ENCODE peak calls at places on chromosomes 13 and 19, in seven cellular contexts. S is left lung; J is mammary epithelial cell; E is epithelial cell of prostate; P is ovary; V is substantia nigra; F is CD8-positive, alpha-beta memory T cell. M is an unnamed sample.

GRCh38 chr19:23597661-23598060 is 89.4 kb downstream of the ZNF675 start:
- DNase-seq in F (no peak), V (no peak), E (no peak), P (no peak), J (no peak), S (no peak), M (no peak)

GRCh38 chr13:105573134-105573533 is 962.3 kb downstream of the EFNB2 start:
- DNase-seq in J (peak; percentile 12), V (no peak), S (no peak), P (no peak), E (no peak), F (no peak), M (peak; percentile 45)

GRCh38 chr13:110428281-110428680 is 121.2 kb downstream of the COL4A2 start:
- DNase-seq in F (no peak), P (no peak), J (no peak), V (no peak), E (no peak), S (no peak), M (no peak)

GRCh38 chr13:45875951-45876350 is 24.4 kb upstream of the SIAH3 start:
- DNase-seq in P (no peak), S (no peak), V (no peak), F (no peak), E (peak; percentile 56), J (peak; percentile 83), M (peak; percentile 86)

GRCh38 chr19:39469036-39469435 is 11.6 kb upstream of the TIMM50 start:
- DNase-seq in V (no peak), S (peak; percentile 34), F (no peak), E (no peak), P (no peak), J (no peak), M (no peak)

GRCh38 chr19:40740747-40741146 is 9.5 kb downstream of the ACTMAP start:
- DNase-seq in V (peak; percentile 64), F (no peak), S (no peak), P (no peak), J (no peak), E (no peak), M (no peak)

GRCh38 chr19:3565177-3565576 is 7.6 kb upstream of the HMG20B start:
- DNase-seq in F (no peak), V (no peak), E (no peak), P (no peak), S (no peak), J (no peak), M (no peak)

GRCh38 chr13:95644611-95645052 is at the start of gene DZIP1:
- DNase-seq in V (peak; percentile 63), S (peak; percentile 83), E (no peak), P (peak; percentile 91), F (no peak), J (peak; percentile 77), M (peak; percentile 40)

GRCh38 chr19:12668937-12669271 is 2.3 kb downstream of the WDR83 start:
- DNase-seq in F (peak; percentile 68), P (peak; percentile 68), V (peak; percentile 69), E (no peak), J (peak; percentile 67), S (no peak), M (peak; percentile 35)

GRCh38 chr13:110893571-110893970 is 21.3 kb downstream of the ANKRD10 start:
- DNase-seq in S (no peak), F (no peak), E (no peak), V (no peak), P (no peak), J (no peak), M (no peak)

GRCh38 chr19:16398530-16399241 is 73.1 kb downstream of the EPS15L1 start:
- DNase-seq in F (no peak), V (no peak), E (no peak), S (no peak), P (no peak), J (no peak), M (no peak)
- H3K27ac ChIP-seq in F (no peak overlapping the region), V (peak overlapping the region; percentile 38), E (no peak overlapping the region), S (peak overlapping the region; percentile 87), P (peak overlapping the region; percentile 14), J (no peak overlapping the region), M (no peak overlapping the region)

DNA sequence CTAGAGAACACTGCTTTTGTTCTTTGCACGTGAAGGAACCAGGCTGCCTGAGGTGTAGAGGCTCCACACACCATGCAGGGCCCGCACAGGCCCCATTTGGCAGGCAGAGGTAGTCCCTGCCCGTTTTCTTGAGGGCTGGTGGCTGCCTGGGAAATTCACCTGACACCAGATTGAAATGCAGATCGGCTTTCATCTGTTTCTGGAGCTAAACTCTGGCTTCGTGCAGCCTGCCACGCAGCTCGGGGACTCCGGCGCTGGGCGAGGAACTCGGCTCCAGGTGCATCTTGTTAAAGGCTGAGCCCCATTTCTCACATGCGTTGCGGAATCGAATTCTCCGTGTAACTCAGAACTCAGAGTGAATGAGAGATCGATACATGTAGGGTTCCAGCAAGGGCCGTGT is 37.7 kb downstream of the ATP11A start:
- DNase-seq in E (no peak), F (no peak), J (no peak), P (peak; percentile 27), V (no peak), S (no peak), M (no peak)
- H3K27ac ChIP-seq in E (no peak overlapping the region), F (no peak overlapping the region), J (no peak overlapping the region), P (no peak overlapping the region), V (no peak overlapping the region), S (no peak overlapping the region), M (no peak overlapping the region)

DNA sequence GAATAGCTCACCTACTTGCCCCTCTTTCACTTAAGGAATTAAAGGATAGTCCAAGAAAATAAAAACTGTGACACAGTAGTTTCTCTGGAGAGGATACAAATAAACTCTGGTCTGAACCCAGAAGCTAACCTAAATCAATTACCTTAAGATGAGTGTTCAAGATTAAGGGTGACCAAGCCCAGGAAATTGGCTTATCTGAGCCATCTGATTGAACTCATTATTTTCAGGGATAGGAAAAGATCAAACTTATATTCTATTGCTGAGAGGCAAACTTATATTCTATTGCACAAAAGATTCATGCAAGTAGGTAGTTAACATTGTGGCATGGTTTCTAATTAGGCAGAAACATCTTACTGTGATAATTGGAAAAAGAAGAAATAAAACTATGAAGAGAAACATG is 175.1 kb downstream of the DCLK1 start:
- DNase-seq in J (no peak), S (no peak), P (no peak), V (no peak), F (no peak), E (no peak), M (no peak)
- H3K27ac ChIP-seq in J (no peak overlapping the region), S (no peak overlapping the region), P (no peak overlapping the region), V (no peak overlapping the region), F (no peak overlapping the region), E (no peak overlapping the region), M (no peak overlapping the region)

DNA sequence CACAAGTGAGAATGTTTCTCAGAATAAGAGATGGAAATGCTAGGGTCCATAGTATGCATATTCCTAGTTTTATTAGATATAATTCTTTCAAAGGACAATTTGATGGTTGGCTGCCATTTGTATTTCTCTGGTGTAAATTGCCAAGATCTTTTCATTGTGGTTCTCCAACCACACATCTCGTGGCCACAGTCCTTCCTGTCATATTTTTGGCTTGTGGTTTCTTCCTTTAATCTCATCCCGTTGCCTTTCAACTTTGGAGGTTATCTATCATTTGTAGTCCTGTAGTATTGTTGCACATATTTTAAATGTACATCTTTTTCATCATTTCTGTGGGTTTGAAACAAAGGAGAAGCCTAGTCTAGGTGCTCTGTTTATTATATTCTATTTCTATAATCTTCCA is 61.2 kb downstream of the WASF3 start:
- DNase-seq in P (no peak), S (no peak), V (no peak), E (no peak), F (no peak), J (no peak), M (no peak)
- H3K27ac ChIP-seq in P (no peak overlapping the region), S (no peak overlapping the region), V (no peak overlapping the region), E (no peak overlapping the region), F (no peak overlapping the region), J (no peak overlapping the region), M (no peak overlapping the region)

GRCh38 chr19:13937479-13938360 is 497 bp downstream of the PODNL1 start:
- DNase-seq in J (no peak), E (no peak), V (no peak), S (no peak), P (peak; percentile 54), F (no peak), M (no peak)
- H3K27ac ChIP-seq in J (no peak overlapping the region), E (no peak overlapping the region), V (no peak overlapping the region), S (no peak overlapping the region), P (no peak overlapping the region), F (no peak overlapping the region), M (no peak overlapping the region)

GRCh38 chr13:31859546-31859945 is 120.2 kb downstream of the RXFP2 start:
- DNase-seq in F (no peak), S (no peak), E (no peak), J (no peak), P (no peak), V (no peak), M (no peak)

GRCh38 chr13:31864307-31864706 is 125.0 kb downstream of the RXFP2 start:
- DNase-seq in E (no peak), V (no peak), F (no peak), S (no peak), P (no peak), J (no peak), M (no peak)

GRCh38 chr13:31862828-31863227 is 123.5 kb downstream of the RXFP2 start:
- DNase-seq in J (no peak), V (no peak), E (no peak), P (no peak), S (no peak), F (no peak), M (no peak)

GRCh38 chr13:31860002-31860401 is 120.7 kb downstream of the RXFP2 start:
- DNase-seq in E (no peak), J (no peak), F (no peak), V (peak; percentile 61), P (peak; percentile 43), S (no peak), M (no peak)
- H3K27ac ChIP-seq in E (no peak overlapping the region), J (no peak overlapping the region), F (no peak overlapping the region), V (no peak overlapping the region), P (no peak overlapping the region), S (no peak overlapping the region), M (no peak overlapping the region)